ENCODE peak calls at places on chromosomes 6 and 20, in six cellular contexts. N is A172, Y is IMR-90, Z is amniotic epithelial cell, E is T47D, V is fibroblast of mammary gland. I is an unnamed sample.
A peak's percentile ranks its signal among the peaks of the same experiment; 100 is the strongest.

GRCh38 chr6:132199343-132199742 is 201.9 kb downstream of the MOXD1 start:
- DNase-seq in N (peak; percentile 44), Y (peak; percentile 90), Z (peak; percentile 41), E (no peak), V (peak; percentile 89), I (peak; percentile 79)

GRCh38 chr20:15265910-15266309 is 928.5 kb upstream of the FLRT3 start:
- DNase-seq in N (no peak), Y (no peak), Z (no peak), E (no peak), V (no peak), I (no peak)

GRCh38 chr6:101395345-101395744 is 1.8 kb downstream of the GRIK2 start:
- DNase-seq in N (no peak), Y (no peak), Z (peak; percentile 11), E (peak; percentile 12), V (no peak), I (no peak)

GRCh38 chr6:23081701-23082100 is 512.3 kb downstream of the HDGFL1 start:
- DNase-seq in N (no peak), Y (no peak), Z (no peak), E (no peak), V (peak; percentile 5), I (peak; percentile 18)

GRCh38 chr6:51844391-51844735 is 243.1 kb downstream of the PKHD1 start:
- DNase-seq in N (no peak), Y (no peak), Z (no peak), E (peak; percentile 37), V (no peak), I (no peak)

GRCh38 chr6:72832271-72832670 is 210.4 kb downstream of the KCNQ5 start:
- DNase-seq in N (no peak), Y (no peak), Z (no peak), E (no peak), V (peak; percentile 31), I (no peak)

GRCh38 chr20:3646651-3647050 is 16.5 kb downstream of the GFRA4 start:
- DNase-seq in N (no peak), Y (no peak), Z (no peak), E (no peak), V (no peak), I (no peak)

GRCh38 chr6:134721095-134721400 is 228.9 kb downstream of the ALDH8A1 start:
- DNase-seq in N (no peak), Y (peak; percentile 40), Z (no peak), E (no peak), V (peak; percentile 49), I (no peak)

GRCh38 chr20:30811896-30812671 is 445.4 kb upstream of the DEFB115 start:
- DNase-seq in N (peak; percentile 45), Y (peak; percentile 49), Z (peak; percentile 51), E (peak; percentile 92), V (peak; percentile 24), I (peak; percentile 53)

GRCh38 chr20:47927944-47928343 is 142.7 kb upstream of the SULF2 start:
- DNase-seq in N (peak; percentile 26), Y (no peak), Z (no peak), E (no peak), V (peak; percentile 22), I (peak; percentile 24)

GRCh38 chr20:34877002-34877264 is 521 bp downstream of the ACSS2 start:
- DNase-seq in N (no peak), Y (no peak), Z (no peak), E (no peak), V (no peak), I (no peak)

GRCh38 chr20:1894951-1895673 is at the start of gene SIRPA:
- DNase-seq in N (peak; percentile 44), Y (peak; percentile 64), Z (peak; percentile 74), E (peak; percentile 71), V (peak; percentile 60), I (peak; percentile 73)

GRCh38 chr20:7843613-7844012 is 96.6 kb downstream of the HAO1 start:
- DNase-seq in N (no peak), Y (peak; percentile 34), Z (peak; percentile 79), E (no peak), V (peak; percentile 87), I (peak; percentile 25)

GRCh38 chr20:8722277-8722928 is 346.5 kb upstream of the PLCB4 start:
- DNase-seq in N (peak; percentile 67), Y (peak; percentile 77), Z (peak; percentile 65), E (no peak), V (peak; percentile 77), I (peak; percentile 81)

GRCh38 chr6:87897581-87898147 is 150.0 kb upstream of the SPACA1 start:
- DNase-seq in N (no peak), Y (peak; percentile 34), Z (no peak), E (no peak), V (peak; percentile 40), I (peak; percentile 54)

GRCh38 chr6:7311920-7312615 is 931 bp downstream of the SSR1 start:
- DNase-seq in N (no peak), Y (peak; percentile 35), Z (peak; percentile 38), E (no peak), V (peak; percentile 55), I (peak; percentile 39)

GRCh38 chr20:7108929-7109328 is 341.4 kb downstream of the BMP2 start:
- DNase-seq in N (no peak), Y (no peak), Z (peak; percentile 52), E (no peak), V (no peak), I (no peak)

GRCh38 chr20:4552075-4552474 is 169.6 kb upstream of the PRND start:
- DNase-seq in N (no peak), Y (no peak), Z (no peak), E (no peak), V (no peak), I (no peak)

GRCh38 chr6:11744753-11745152 is 33.9 kb downstream of the ADTRP start:
- DNase-seq in N (peak; percentile 14), Y (peak; percentile 71), Z (peak; percentile 82), E (no peak), V (peak; percentile 94), I (peak; percentile 86)

GRCh38 chr6:20404641-20405032 is 3.0 kb downstream of the E2F3 start:
- DNase-seq in N (peak; percentile 71), Y (peak; percentile 81), Z (peak; percentile 77), E (peak; percentile 34), V (peak; percentile 72), I (peak; percentile 75)

GRCh38 chr20:11918280-11918952 is 723 bp downstream of the BTBD3 start:
- DNase-seq in N (no peak), Y (no peak), Z (no peak), E (no peak), V (no peak), I (no peak)

GRCh38 chr20:25030649-25031026 is 27.3 kb downstream of the ACSS1 start:
- DNase-seq in N (no peak), Y (no peak), Z (no peak), E (no peak), V (no peak), I (no peak)

GRCh38 chr6:111938710-111939109 is 65.5 kb upstream of the FYN start:
- DNase-seq in N (peak; percentile 47), Y (peak; percentile 93), Z (peak; percentile 72), E (no peak), V (peak; percentile 91), I (peak; percentile 91)

GRCh38 chr6:157455731-157456523 is 74.9 kb downstream of the ZDHHC14 start:
- DNase-seq in N (no peak), Y (no peak), Z (no peak), E (no peak), V (no peak), I (no peak)

GRCh38 chr20:54345817-54346216 is 129.6 kb upstream of the DOK5 start:
- DNase-seq in N (no peak), Y (peak; percentile 5), Z (no peak), E (no peak), V (peak; percentile 59), I (peak; percentile 41)

GRCh38 chr20:1280421-1281102 is 14.5 kb downstream of the SNPH start:
- DNase-seq in N (peak; percentile 30), Y (peak; percentile 11), Z (peak; percentile 11), E (no peak), V (peak; percentile 8), I (no peak)

GRCh38 chr6:37393530-37393929 is 39.5 kb upstream of the CMTR1 start:
- DNase-seq in N (no peak), Y (no peak), Z (no peak), E (no peak), V (no peak), I (no peak)

GRCh38 chr20:46012926-46013825 is 4.5 kb downstream of the MMP9 start:
- DNase-seq in N (no peak), Y (no peak), Z (no peak), E (no peak), V (no peak), I (no peak)

GRCh38 chr20:33026779-33027759 is 4.4 kb upstream of the BPIFB6 start:
- DNase-seq in N (no peak), Y (no peak), Z (no peak), E (no peak), V (no peak), I (no peak)

GRCh38 chr6:4577406-4577805 is 198.8 kb upstream of the CDYL start:
- DNase-seq in N (peak; percentile 57), Y (peak; percentile 99), Z (peak; percentile 99), E (no peak), V (peak; percentile 96), I (peak; percentile 96)

GRCh38 chr6:51118754-51119153 is 300.1 kb downstream of the TFAP2B start:
- DNase-seq in N (no peak), Y (no peak), Z (no peak), E (peak; percentile 33), V (no peak), I (no peak)

GRCh38 chr6:129490551-129491245 is 219.3 kb downstream of the ARHGAP18 start:
- DNase-seq in N (peak; percentile 97), Y (peak; percentile 98), Z (peak; percentile 96), E (no peak), V (peak; percentile 98), I (peak; percentile 98)

GRCh38 chr6:89895273-89895874 is 1.1 kb downstream of the GJA10 start:
- DNase-seq in N (peak; percentile 56), Y (peak; percentile 69), Z (peak; percentile 75), E (peak; percentile 44), V (peak; percentile 54), I (peak; percentile 62)

GRCh38 chr6:68978411-68978810 is 343.3 kb downstream of the ADGRB3 start:
- DNase-seq in N (no peak), Y (no peak), Z (no peak), E (no peak), V (no peak), I (no peak)

GRCh38 chr6:98452721-98453120 is 381.7 kb upstream of the POU3F2 start:
- DNase-seq in N (no peak), Y (no peak), Z (no peak), E (no peak), V (no peak), I (no peak)

GRCh38 chr20:10769700-10770099 is 95.9 kb upstream of the JAG1 start:
- DNase-seq in N (no peak), Y (peak; percentile 39), Z (no peak), E (no peak), V (no peak), I (peak; percentile 45)

GRCh38 chr20:40511478-40511877 is 177.6 kb downstream of the MAFB start:
- DNase-seq in N (peak; percentile 74), Y (no peak), Z (no peak), E (no peak), V (peak; percentile 97), I (peak; percentile 66)